ENCODE peak calls at places on chromosome 6, in nine cellular contexts. K is GM23338, L is transverse colon, O is spleen, F is GM12892, H is sigmoid colon, D is SK-N-SH, B is HCT116, N is suprapubic skin. J is an unnamed sample.

GRCh38 chr6:42727084-42727601 is 4.7 kb upstream of the PRPH2 start:
- DNase-seq in K (peak; percentile 30), L (no peak), O (peak; percentile 80), F (no peak), H (peak; percentile 79), D (no peak), B (no peak), N (no peak), J (no peak)

GRCh38 chr6:120826253-120826652 is 508.0 kb downstream of the TBC1D32 start:
- DNase-seq in K (peak; percentile 69), L (peak; percentile 17), O (no peak), F (no peak), H (no peak), D (peak; percentile 27), B (peak; percentile 53), N (no peak), J (peak; percentile 3)

GRCh38 chr6:41775293-41775882 is 4.3 kb downstream of the FRS3 start:
- DNase-seq in K (no peak), L (no peak), O (peak; percentile 72), F (no peak), H (no peak), D (no peak), B (no peak), N (no peak), J (no peak)

GRCh38 chr6:136067731-136068341 is 182.3 kb downstream of the MTFR2 start:
- DNase-seq in K (peak; percentile 79), L (no peak), O (no peak), F (no peak), H (no peak), D (no peak), B (peak; percentile 66), N (no peak), J (no peak)

GRCh38 chr6:72151742-72152141 is 265.4 kb downstream of the RIMS1 start:
- DNase-seq in K (peak; percentile 25), L (no peak), O (no peak), F (no peak), H (no peak), D (no peak), B (no peak), N (no peak), J (no peak)

GRCh38 chr6:89559487-89559886 is 79.1 kb downstream of the LYRM2 start:
- DNase-seq in K (peak; percentile 39), L (no peak), O (no peak), F (no peak), H (no peak), D (no peak), B (no peak), N (no peak), J (no peak)

GRCh38 chr6:21135484-21136005 is 458.0 kb upstream of the SOX4 start:
- DNase-seq in K (no peak), L (no peak), O (no peak), F (no peak), H (no peak), D (no peak), B (no peak), N (no peak), J (no peak)

GRCh38 chr6:2266845-2267244 is 21.4 kb upstream of the GMDS start:
- DNase-seq in K (no peak), L (no peak), O (no peak), F (no peak), H (no peak), D (no peak), B (no peak), N (no peak), J (no peak)

GRCh38 chr6:22078288-22078687 is 218.5 kb downstream of the PRL start:
- DNase-seq in K (no peak), L (no peak), O (no peak), F (no peak), H (no peak), D (no peak), B (no peak), N (no peak), J (no peak)

GRCh38 chr6:168686831-168687730 is 246.1 kb downstream of the SMOC2 start:
- DNase-seq in K (no peak), L (no peak), O (no peak), F (no peak), H (no peak), D (no peak), B (no peak), N (no peak), J (no peak)

GRCh38 chr6:169530762-169531143 is 171.1 kb downstream of the WDR27 start:
- DNase-seq in K (no peak), L (no peak), O (no peak), F (no peak), H (no peak), D (no peak), B (no peak), N (no peak), J (no peak)

GRCh38 chr6:35341557-35341956 is 801 bp upstream of the PPARD start:
- DNase-seq in K (peak; percentile 68), L (no peak), O (no peak), F (no peak), H (no peak), D (no peak), B (peak; percentile 63), N (no peak), J (no peak)

GRCh38 chr6:39841291-39841690 is 49.1 kb downstream of the DAAM2 start:
- DNase-seq in K (no peak), L (no peak), O (no peak), F (no peak), H (peak; percentile 12), D (no peak), B (no peak), N (no peak), J (no peak)

GRCh38 chr6:135540207-135540877 is 42.8 kb upstream of the AHI1 start:
- DNase-seq in K (no peak), L (no peak), O (no peak), F (no peak), H (no peak), D (no peak), B (no peak), N (no peak), J (no peak)

GRCh38 chr6:6611486-6611885 is 23.0 kb downstream of the LY86 start:
- DNase-seq in K (no peak), L (no peak), O (no peak), F (no peak), H (no peak), D (no peak), B (no peak), N (no peak), J (no peak)

GRCh38 chr6:44508646-44509045 is 121.1 kb downstream of the CDC5L start:
- DNase-seq in K (no peak), L (no peak), O (no peak), F (no peak), H (no peak), D (no peak), B (no peak), N (no peak), J (no peak)

DNA sequence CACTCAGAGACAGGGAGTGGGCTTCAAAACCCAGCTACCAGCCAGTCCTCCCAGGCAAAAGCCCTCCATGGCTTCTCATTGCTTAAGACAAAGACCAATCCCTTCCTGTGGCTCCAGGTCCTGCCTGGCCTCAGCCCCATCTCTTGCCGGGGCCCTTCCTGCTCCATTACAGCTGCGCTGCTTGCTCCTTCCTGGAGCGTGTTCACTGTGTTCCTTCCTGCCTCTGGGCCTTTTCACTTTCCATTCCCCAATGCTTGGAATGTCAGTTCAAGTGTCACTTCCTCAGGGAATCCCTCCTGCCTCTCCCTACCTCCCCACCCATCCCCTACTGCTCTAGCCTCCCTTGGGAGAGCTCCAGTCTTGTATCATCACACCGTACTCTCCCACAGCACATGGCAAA is 11.1 kb upstream of the ITPR3 start:
- DNase-seq in K (no peak), L (no peak), O (no peak), F (no peak), H (no peak), D (no peak), B (no peak), N (peak; percentile 41), J (no peak)
- TF ChIP-seq POLR2AphosphoS5 in K (no peak), L (no peak), O (no peak), F (no peak), H (no peak), D (no peak), B (no peak), N (no peak), J (no peak)

GRCh38 chr6:33213166-33213988 is 5.1 kb downstream of the RING1 start:
- DNase-seq in K (peak; percentile 71), L (no peak), O (peak; percentile 79), F (peak; percentile 40), H (no peak), D (peak; percentile 79), B (no peak), N (no peak), J (no peak)
- TF ChIP-seq POLR2AphosphoS5 in K (peak; percentile 49), L (no peak), O (peak; percentile 8), F (peak; percentile 70), H (peak; percentile 4), D (peak; percentile 40), B (peak; percentile 43), N (no peak), J (no peak)

GRCh38 chr6:10733151-10733715 is 10.4 kb downstream of the TMEM14C start:
- DNase-seq in K (peak; percentile 32), L (no peak), O (no peak), F (no peak), H (peak; percentile 54), D (no peak), B (no peak), N (no peak), J (no peak)

GRCh38 chr6:10733863-10734262 is 11.0 kb downstream of the TMEM14C start:
- DNase-seq in K (no peak), L (no peak), O (no peak), F (no peak), H (no peak), D (no peak), B (no peak), N (no peak), J (no peak)

GRCh38 chr6:10725046-10725445 is 2.2 kb downstream of the TMEM14C start:
- DNase-seq in K (no peak), L (no peak), O (no peak), F (no peak), H (peak; percentile 8), D (no peak), B (no peak), N (no peak), J (no peak)

GRCh38 chr6:10725716-10726115 is 2.8 kb downstream of the TMEM14C start:
- DNase-seq in K (no peak), L (no peak), O (no peak), F (no peak), H (no peak), D (no peak), B (no peak), N (no peak), J (no peak)

DNA sequence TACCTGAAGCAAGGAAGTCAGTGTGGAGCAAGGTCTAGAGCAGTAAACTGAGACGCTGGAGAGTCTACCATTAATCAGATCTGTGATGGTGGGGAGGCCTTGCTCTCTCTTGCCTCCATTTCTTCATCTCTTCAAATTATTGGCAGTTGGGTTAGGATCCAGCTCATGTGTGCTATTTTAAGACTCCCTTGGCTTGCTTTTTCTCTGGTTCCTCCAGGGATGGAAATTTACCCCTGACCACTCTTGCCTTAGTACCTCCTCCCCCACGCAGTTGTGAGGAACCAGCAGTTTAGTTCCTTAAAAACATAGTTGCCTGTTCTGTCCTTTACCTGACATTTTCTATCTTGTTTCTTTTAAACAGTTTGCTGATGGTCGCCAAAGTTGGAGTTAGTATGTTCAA is 7.4 kb downstream of the TMEM14C start:
- DNase-seq in K (no peak), L (no peak), O (no peak), F (no peak), H (no peak), D (no peak), B (no peak), N (no peak), J (no peak)
- TF ChIP-seq POLR2AphosphoS5 in K (no peak), L (no peak), O (no peak), F (no peak), H (no peak), D (no peak), B (no peak), N (no peak), J (no peak)

GRCh38 chr6:109485536-109485935 is 2.5 kb upstream of the ZBTB24 start:
- DNase-seq in K (no peak), L (no peak), O (no peak), F (no peak), H (no peak), D (no peak), B (no peak), N (no peak), J (no peak)
- TF ChIP-seq POLR2AphosphoS5 in K (no peak), L (no peak), O (no peak), F (no peak), H (no peak), D (no peak), B (no peak), N (no peak), J (no peak)